ENCODE peak calls at places on chromosome 10, in eight cellular contexts. One of them, this sample, is unnamed.

GRCh38 chr10:108904163-108904878 is 1019.0 kb downstream of the XPNPEP1 start:
- DNase-seq in IMR-90: no peak
- DNase-seq in coronary artery: no peak
- DNase-seq in pancreas: no peak
- DNase-seq in cardiac muscle cell: peak; percentile 4
- DNase-seq in choroid plexus epithelial cell: peak; percentile 77
- DNase-seq in cardiac fibroblast: peak; percentile 8
- DNase-seq in naive thymus-derived CD4-positive, alpha-beta T cell: no peak
- DNase-seq in this sample: peak; percentile 36

GRCh38 chr10:104080762-104081161 is 4.9 kb downstream of the COL17A1 start:
- DNase-seq in cardiac muscle cell: peak; percentile 45
- DNase-seq in IMR-90: peak; percentile 26
- DNase-seq in cardiac fibroblast: peak; percentile 48
- DNase-seq in pancreas: no peak
- DNase-seq in choroid plexus epithelial cell: no peak
- DNase-seq in coronary artery: no peak
- DNase-seq in naive thymus-derived CD4-positive, alpha-beta T cell: no peak
- DNase-seq in this sample: peak; percentile 30

GRCh38 chr10:121804460-121804859 is 123.4 kb downstream of the ATE1 start:
- DNase-seq in cardiac fibroblast: peak; percentile 66
- DNase-seq in cardiac muscle cell: peak; percentile 55
- DNase-seq in coronary artery: no peak
- DNase-seq in pancreas: no peak
- DNase-seq in choroid plexus epithelial cell: peak; percentile 70
- DNase-seq in naive thymus-derived CD4-positive, alpha-beta T cell: no peak
- DNase-seq in IMR-90: peak; percentile 88
- DNase-seq in this sample: peak; percentile 74

GRCh38 chr10:113301342-113301984 is 251.4 kb upstream of the HABP2 start:
- DNase-seq in coronary artery: no peak
- DNase-seq in choroid plexus epithelial cell: no peak
- DNase-seq in cardiac fibroblast: no peak
- DNase-seq in naive thymus-derived CD4-positive, alpha-beta T cell: no peak
- DNase-seq in cardiac muscle cell: no peak
- DNase-seq in pancreas: no peak
- DNase-seq in IMR-90: no peak
- DNase-seq in this sample: no peak

GRCh38 chr10:124002391-124003069 is 90.9 kb downstream of the CHST15 start:
- DNase-seq in coronary artery: peak; percentile 65
- DNase-seq in naive thymus-derived CD4-positive, alpha-beta T cell: no peak
- DNase-seq in cardiac muscle cell: no peak
- DNase-seq in choroid plexus epithelial cell: no peak
- DNase-seq in pancreas: no peak
- DNase-seq in IMR-90: no peak
- DNase-seq in cardiac fibroblast: no peak
- DNase-seq in this sample: no peak

GRCh38 chr10:83289373-83289772 is 849.9 kb upstream of the GHITM start:
- DNase-seq in cardiac muscle cell: no peak
- DNase-seq in IMR-90: no peak
- DNase-seq in naive thymus-derived CD4-positive, alpha-beta T cell: no peak
- DNase-seq in pancreas: no peak
- DNase-seq in cardiac fibroblast: no peak
- DNase-seq in choroid plexus epithelial cell: no peak
- DNase-seq in coronary artery: no peak
- DNase-seq in this sample: no peak

GRCh38 chr10:1519391-1519790 is 217.9 kb downstream of the ADARB2 start:
- DNase-seq in naive thymus-derived CD4-positive, alpha-beta T cell: no peak
- DNase-seq in IMR-90: no peak
- DNase-seq in coronary artery: peak; percentile 33
- DNase-seq in choroid plexus epithelial cell: no peak
- DNase-seq in cardiac muscle cell: no peak
- DNase-seq in cardiac fibroblast: no peak
- DNase-seq in pancreas: no peak
- DNase-seq in this sample: no peak

GRCh38 chr10:21617267-21617666 is 83.2 kb downstream of the MLLT10 start:
- DNase-seq in coronary artery: no peak
- DNase-seq in pancreas: no peak
- DNase-seq in naive thymus-derived CD4-positive, alpha-beta T cell: no peak
- DNase-seq in IMR-90: no peak
- DNase-seq in cardiac muscle cell: peak; percentile 44
- DNase-seq in cardiac fibroblast: no peak
- DNase-seq in choroid plexus epithelial cell: peak; percentile 50
- DNase-seq in this sample: no peak

GRCh38 chr10:129533281-129533680 is 66.2 kb downstream of the MGMT start:
- DNase-seq in naive thymus-derived CD4-positive, alpha-beta T cell: no peak
- DNase-seq in choroid plexus epithelial cell: no peak
- DNase-seq in cardiac fibroblast: no peak
- DNase-seq in cardiac muscle cell: no peak
- DNase-seq in IMR-90: no peak
- DNase-seq in pancreas: no peak
- DNase-seq in coronary artery: no peak
- DNase-seq in this sample: no peak

GRCh38 chr10:110903280-110904278 is 15.4 kb downstream of the BBIP1 start:
- DNase-seq in naive thymus-derived CD4-positive, alpha-beta T cell: peak; percentile 22
- DNase-seq in coronary artery: no peak
- DNase-seq in cardiac fibroblast: no peak
- DNase-seq in IMR-90: peak; percentile 26
- DNase-seq in pancreas: no peak
- DNase-seq in cardiac muscle cell: no peak
- DNase-seq in choroid plexus epithelial cell: no peak
- DNase-seq in this sample: peak; percentile 59

GRCh38 chr10:97861351-97861750 is 11.7 kb downstream of the GOLGA7B start:
- DNase-seq in naive thymus-derived CD4-positive, alpha-beta T cell: no peak
- DNase-seq in cardiac muscle cell: peak; percentile 45
- DNase-seq in coronary artery: no peak
- DNase-seq in IMR-90: peak; percentile 44
- DNase-seq in pancreas: no peak
- DNase-seq in choroid plexus epithelial cell: peak; percentile 45
- DNase-seq in cardiac fibroblast: peak; percentile 39
- DNase-seq in this sample: peak; percentile 39

GRCh38 chr10:129531195-129531968 is 64.3 kb downstream of the MGMT start:
- DNase-seq in IMR-90: peak; percentile 56
- DNase-seq in choroid plexus epithelial cell: peak; percentile 75
- DNase-seq in cardiac fibroblast: peak; percentile 63
- DNase-seq in naive thymus-derived CD4-positive, alpha-beta T cell: no peak
- DNase-seq in pancreas: no peak
- DNase-seq in cardiac muscle cell: peak; percentile 68
- DNase-seq in coronary artery: no peak
- DNase-seq in this sample: peak; percentile 64

GRCh38 chr10:86931872-86932271 is 25.5 kb downstream of the MMRN2 start:
- DNase-seq in naive thymus-derived CD4-positive, alpha-beta T cell: no peak
- DNase-seq in cardiac muscle cell: peak; percentile 74
- DNase-seq in coronary artery: no peak
- DNase-seq in pancreas: no peak
- DNase-seq in IMR-90: peak; percentile 77
- DNase-seq in choroid plexus epithelial cell: peak; percentile 75
- DNase-seq in cardiac fibroblast: peak; percentile 71
- DNase-seq in this sample: peak; percentile 41

GRCh38 chr10:62610649-62611229 is 193.8 kb upstream of the ADO start:
- DNase-seq in choroid plexus epithelial cell: peak; percentile 70
- DNase-seq in cardiac muscle cell: peak; percentile 74
- DNase-seq in naive thymus-derived CD4-positive, alpha-beta T cell: peak; percentile 74
- DNase-seq in IMR-90: peak; percentile 47
- DNase-seq in pancreas: no peak
- DNase-seq in coronary artery: no peak
- DNase-seq in cardiac fibroblast: peak; percentile 64
- DNase-seq in this sample: peak; percentile 45

DNA sequence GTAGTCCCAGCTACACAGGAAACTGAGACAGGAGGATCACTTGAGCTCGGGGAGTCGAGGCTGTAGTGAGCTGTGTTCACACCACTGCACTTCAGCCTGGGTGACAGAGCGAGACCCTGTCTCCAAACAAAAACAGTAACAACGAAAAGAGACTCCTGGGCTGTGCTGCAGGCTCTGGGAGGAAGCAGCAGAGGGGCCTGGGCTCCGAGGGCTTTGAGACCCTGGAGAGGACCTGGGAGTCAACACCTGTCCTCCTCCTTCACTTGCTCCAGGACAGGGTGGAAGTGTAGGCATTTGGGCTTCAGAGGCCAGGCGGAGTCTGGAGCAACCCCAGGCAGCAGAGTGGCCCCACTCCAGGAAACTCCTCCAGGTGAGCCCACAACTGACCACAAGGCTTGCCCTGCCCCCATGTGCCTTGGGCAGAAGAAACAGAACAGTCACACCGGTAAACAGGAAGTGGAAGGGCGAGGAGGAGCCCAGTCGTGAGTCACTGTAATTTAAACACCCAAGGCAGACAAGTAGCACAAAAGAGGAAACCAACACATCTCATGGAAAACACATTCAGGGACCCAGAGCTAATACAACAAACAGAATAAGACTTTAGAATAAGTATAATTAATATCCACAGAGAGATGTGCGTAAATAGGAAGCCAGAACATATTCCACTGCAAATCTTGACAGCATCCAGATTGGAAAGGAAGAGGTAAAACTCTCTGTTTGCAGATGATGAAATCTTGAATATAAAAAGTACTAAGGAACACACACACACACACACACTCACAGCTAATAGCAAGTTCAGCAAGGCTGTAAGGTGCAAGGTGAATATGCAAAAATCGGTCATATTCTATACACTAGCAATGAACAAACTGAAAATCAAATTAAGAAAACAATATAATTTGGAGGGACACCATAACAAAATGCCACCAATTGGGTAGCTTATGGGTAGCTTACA is 20.5 kb upstream of the RASGEF1A start:
- DNase-seq in choroid plexus epithelial cell: peak; percentile 13
- DNase-seq in IMR-90: no peak
- DNase-seq in cardiac fibroblast: no peak
- DNase-seq in coronary artery: no peak
- DNase-seq in pancreas: no peak
- DNase-seq in cardiac muscle cell: peak; percentile 24
- DNase-seq in naive thymus-derived CD4-positive, alpha-beta T cell: peak; percentile 66
- DNase-seq in this sample: no peak
- H3K4me3 ChIP-seq in choroid plexus epithelial cell: no peak overlapping the region
- H3K4me3 ChIP-seq in IMR-90: no peak overlapping the region
- H3K4me3 ChIP-seq in cardiac fibroblast: no peak overlapping the region
- H3K4me3 ChIP-seq in coronary artery: no peak overlapping the region
- H3K4me3 ChIP-seq in pancreas: no peak overlapping the region
- H3K4me3 ChIP-seq in cardiac muscle cell: no peak overlapping the region
- H3K4me3 ChIP-seq in naive thymus-derived CD4-positive, alpha-beta T cell: peak overlapping the region; percentile 21
- H3K4me3 ChIP-seq in this sample: no peak overlapping the region

GRCh38 chr10:71683301-71683700 is 36.3 kb downstream of the C10orf105 start:
- DNase-seq in naive thymus-derived CD4-positive, alpha-beta T cell: no peak
- DNase-seq in coronary artery: no peak
- DNase-seq in IMR-90: no peak
- DNase-seq in pancreas: no peak
- DNase-seq in choroid plexus epithelial cell: no peak
- DNase-seq in cardiac fibroblast: no peak
- DNase-seq in cardiac muscle cell: no peak
- DNase-seq in this sample: no peak
- H3K4me3 ChIP-seq in naive thymus-derived CD4-positive, alpha-beta T cell: no peak overlapping the region
- H3K4me3 ChIP-seq in coronary artery: no peak overlapping the region
- H3K4me3 ChIP-seq in IMR-90: no peak overlapping the region
- H3K4me3 ChIP-seq in pancreas: no peak overlapping the region
- H3K4me3 ChIP-seq in choroid plexus epithelial cell: no peak overlapping the region
- H3K4me3 ChIP-seq in cardiac fibroblast: no peak overlapping the region
- H3K4me3 ChIP-seq in cardiac muscle cell: no peak overlapping the region
- H3K4me3 ChIP-seq in this sample: no peak overlapping the region

DNA sequence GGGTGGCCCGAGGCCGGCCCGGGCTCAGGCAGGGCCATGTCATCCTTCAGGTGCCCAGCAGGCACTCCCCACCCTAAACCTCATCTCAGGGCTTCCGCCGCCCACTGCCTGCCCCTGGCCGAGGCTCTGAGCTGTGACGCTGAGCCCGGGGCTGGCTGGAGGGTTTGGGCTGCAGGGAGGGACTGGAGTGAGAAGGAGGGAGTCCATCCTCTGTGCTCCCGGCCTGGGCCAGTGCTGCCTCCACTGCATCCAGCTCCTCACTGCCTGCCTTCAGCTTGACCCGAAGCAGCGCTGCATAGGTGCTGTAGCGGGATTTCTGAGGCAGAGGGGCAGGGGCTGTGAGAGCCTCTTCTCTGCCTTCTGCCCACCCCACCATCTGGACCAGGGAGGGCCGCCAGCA is 7.6 kb downstream of the NFKB2 start:
- DNase-seq in pancreas: peak; percentile 40
- DNase-seq in coronary artery: no peak
- DNase-seq in cardiac muscle cell: no peak
- DNase-seq in IMR-90: no peak
- DNase-seq in choroid plexus epithelial cell: no peak
- DNase-seq in cardiac fibroblast: no peak
- DNase-seq in naive thymus-derived CD4-positive, alpha-beta T cell: no peak
- DNase-seq in this sample: no peak
- H3K4me3 ChIP-seq in pancreas: no peak overlapping the region
- H3K4me3 ChIP-seq in coronary artery: no peak overlapping the region
- H3K4me3 ChIP-seq in cardiac muscle cell: no peak overlapping the region
- H3K4me3 ChIP-seq in IMR-90: no peak overlapping the region
- H3K4me3 ChIP-seq in choroid plexus epithelial cell: no peak overlapping the region
- H3K4me3 ChIP-seq in cardiac fibroblast: no peak overlapping the region
- H3K4me3 ChIP-seq in naive thymus-derived CD4-positive, alpha-beta T cell: no peak overlapping the region
- H3K4me3 ChIP-seq in this sample: no peak overlapping the region

GRCh38 chr10:78550090-78550489 is 516.4 kb downstream of the RPS24 start:
- DNase-seq in cardiac muscle cell: no peak
- DNase-seq in choroid plexus epithelial cell: no peak
- DNase-seq in IMR-90: no peak
- DNase-seq in cardiac fibroblast: no peak
- DNase-seq in coronary artery: no peak
- DNase-seq in naive thymus-derived CD4-positive, alpha-beta T cell: no peak
- DNase-seq in pancreas: no peak
- DNase-seq in this sample: no peak
- H3K4me3 ChIP-seq in cardiac muscle cell: no peak overlapping the region
- H3K4me3 ChIP-seq in choroid plexus epithelial cell: no peak overlapping the region
- H3K4me3 ChIP-seq in IMR-90: no peak overlapping the region
- H3K4me3 ChIP-seq in cardiac fibroblast: no peak overlapping the region
- H3K4me3 ChIP-seq in coronary artery: no peak overlapping the region
- H3K4me3 ChIP-seq in naive thymus-derived CD4-positive, alpha-beta T cell: no peak overlapping the region
- H3K4me3 ChIP-seq in pancreas: no peak overlapping the region
- H3K4me3 ChIP-seq in this sample: no peak overlapping the region

DNA sequence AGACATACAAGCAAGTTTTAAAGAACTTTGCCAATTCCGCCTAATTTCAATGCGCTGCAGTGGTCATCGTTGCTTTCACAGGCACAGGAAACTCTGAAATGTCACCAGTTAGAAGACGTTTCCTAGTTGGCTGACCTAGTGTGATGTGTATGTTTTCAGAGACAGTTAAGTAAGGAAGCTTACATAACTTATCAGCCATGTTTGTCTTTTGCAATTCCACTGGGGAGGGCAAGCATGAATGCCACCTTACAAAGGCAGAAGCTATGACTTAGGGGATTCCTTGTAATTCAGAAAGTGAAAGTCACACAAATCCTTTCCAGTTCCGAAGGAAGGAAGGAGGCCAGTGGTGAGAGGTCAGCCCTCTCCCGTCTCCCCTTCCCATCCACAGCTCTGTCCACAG is 15.0 kb upstream of the NPS start:
- DNase-seq in IMR-90: no peak
- DNase-seq in cardiac fibroblast: no peak
- DNase-seq in naive thymus-derived CD4-positive, alpha-beta T cell: no peak
- DNase-seq in choroid plexus epithelial cell: no peak
- DNase-seq in pancreas: no peak
- DNase-seq in coronary artery: no peak
- DNase-seq in cardiac muscle cell: no peak
- DNase-seq in this sample: no peak
- H3K4me3 ChIP-seq in IMR-90: no peak overlapping the region
- H3K4me3 ChIP-seq in cardiac fibroblast: no peak overlapping the region
- H3K4me3 ChIP-seq in naive thymus-derived CD4-positive, alpha-beta T cell: no peak overlapping the region
- H3K4me3 ChIP-seq in choroid plexus epithelial cell: no peak overlapping the region
- H3K4me3 ChIP-seq in pancreas: no peak overlapping the region
- H3K4me3 ChIP-seq in coronary artery: no peak overlapping the region
- H3K4me3 ChIP-seq in cardiac muscle cell: no peak overlapping the region
- H3K4me3 ChIP-seq in this sample: no peak overlapping the region

GRCh38 chr10:12360461-12360860 is 11.1 kb downstream of the CAMK1D start:
- DNase-seq in choroid plexus epithelial cell: no peak
- DNase-seq in cardiac fibroblast: no peak
- DNase-seq in coronary artery: no peak
- DNase-seq in pancreas: no peak
- DNase-seq in naive thymus-derived CD4-positive, alpha-beta T cell: no peak
- DNase-seq in cardiac muscle cell: no peak
- DNase-seq in IMR-90: no peak
- DNase-seq in this sample: no peak
- H3K4me3 ChIP-seq in choroid plexus epithelial cell: no peak overlapping the region
- H3K4me3 ChIP-seq in cardiac fibroblast: no peak overlapping the region
- H3K4me3 ChIP-seq in coronary artery: no peak overlapping the region
- H3K4me3 ChIP-seq in pancreas: no peak overlapping the region
- H3K4me3 ChIP-seq in naive thymus-derived CD4-positive, alpha-beta T cell: no peak overlapping the region
- H3K4me3 ChIP-seq in cardiac muscle cell: no peak overlapping the region
- H3K4me3 ChIP-seq in IMR-90: no peak overlapping the region
- H3K4me3 ChIP-seq in this sample: no peak overlapping the region